ENCODE peak calls at places on chromosomes 13 and 19, in four cellular contexts. F is caudate nucleus, E is dorsolateral prefrontal cortex, J is AG04450. K is an unnamed sample.

GRCh38 chr13:55576389-55576788 is 1564.3 kb upstream of the PRR20A start:
- DNase-seq in E (no peak), J (no peak), F (no peak), K (no peak)

GRCh38 chr19:34480971-34481821 is at the start of gene WTIP:
- DNase-seq in E (no peak), F (no peak), J (peak; percentile 80), K (no peak)

GRCh38 chr13:54536112-54536511 is 1507.5 kb downstream of the OLFM4 start:
- DNase-seq in F (no peak), J (no peak), E (no peak), K (no peak)

GRCh38 chr13:113121928-113122420 is 625 bp upstream of the F10 start:
- DNase-seq in E (no peak), J (no peak), F (no peak), K (no peak)

GRCh38 chr13:73578251-73578875 is 519.6 kb downstream of the KLF5 start:
- DNase-seq in J (no peak), F (no peak), E (no peak), K (no peak)

GRCh38 chr13:64746845-64747244 is 2483.3 kb downstream of the PCDH9 start:
- DNase-seq in E (no peak), J (no peak), F (no peak), K (no peak)

GRCh38 chr19:50817941-50818858 is 5.4 kb downstream of the KLK1 start:
- DNase-seq in E (no peak), J (no peak), F (no peak), K (no peak)

GRCh38 chr13:76790519-76791289 is 95.5 kb downstream of the KCTD12 start:
- DNase-seq in E (no peak), J (no peak), F (no peak), K (no peak)

GRCh38 chr13:110624766-110625756 is 9.7 kb downstream of the NAXD start:
- DNase-seq in J (no peak), F (no peak), E (no peak), K (no peak)

GRCh38 chr13:104256701-104257100 is 1190.5 kb upstream of the SLC10A2 start:
- DNase-seq in E (no peak), F (no peak), J (no peak), K (no peak)

GRCh38 chr19:49064768-49065611 is at the start of gene NTF4:
- DNase-seq in E (no peak), J (no peak), F (no peak), K (no peak)

GRCh38 chr19:30999726-31000125 is 349.5 kb downstream of the TSHZ3 start:
- DNase-seq in E (no peak), F (no peak), J (no peak), K (no peak)

GRCh38 chr13:82636119-82636518 is 1246.2 kb downstream of the SLITRK1 start:
- DNase-seq in F (no peak), E (no peak), J (no peak), K (no peak)

GRCh38 chr13:111204438-111205177 is 89.5 kb downstream of the ARHGEF7 start:
- DNase-seq in J (peak; percentile 55), F (peak; percentile 44), E (no peak), K (no peak)

GRCh38 chr19:9850235-9850959 is 15.3 kb downstream of the PIN1 start:
- DNase-seq in F (no peak), J (no peak), E (no peak), K (no peak)

GRCh38 chr13:20190481-20191310 is 2.0 kb downstream of the GJB2 start:
- DNase-seq in E (no peak), J (peak; percentile 39), F (no peak), K (no peak)

GRCh38 chr13:54162069-54162468 is 1133.5 kb downstream of the OLFM4 start:
- DNase-seq in J (no peak), F (no peak), E (no peak), K (no peak)

GRCh38 chr13:23175920-23176319 is 4.9 kb upstream of the SGCG start:
- DNase-seq in E (no peak), F (no peak), J (no peak), K (no peak)

GRCh38 chr19:11031421-11032070 is 57.7 kb upstream of the LDLR start:
- DNase-seq in J (no peak), F (no peak), E (no peak), K (no peak)

GRCh38 chr19:12333162-12334159 is at the start of gene ZNF563:
- DNase-seq in E (peak; percentile 97), F (peak; percentile 99), J (peak; percentile 72), K (peak; percentile 95)

GRCh38 chr19:12330340-12330739 is 3.1 kb downstream of the ZNF563 start:
- DNase-seq in E (no peak), J (no peak), F (no peak), K (no peak)

GRCh38 chr19:12325690-12326089 is 7.7 kb downstream of the ZNF563 start:
- DNase-seq in F (no peak), E (no peak), J (no peak), K (no peak)

GRCh38 chr19:12331211-12331941 is 2.1 kb downstream of the ZNF563 start:
- DNase-seq in J (no peak), E (no peak), F (no peak), K (no peak)
- H3K27ac ChIP-seq in J (no peak overlapping the region), E (no peak overlapping the region), F (no peak overlapping the region), K (no peak overlapping the region)

DNA sequence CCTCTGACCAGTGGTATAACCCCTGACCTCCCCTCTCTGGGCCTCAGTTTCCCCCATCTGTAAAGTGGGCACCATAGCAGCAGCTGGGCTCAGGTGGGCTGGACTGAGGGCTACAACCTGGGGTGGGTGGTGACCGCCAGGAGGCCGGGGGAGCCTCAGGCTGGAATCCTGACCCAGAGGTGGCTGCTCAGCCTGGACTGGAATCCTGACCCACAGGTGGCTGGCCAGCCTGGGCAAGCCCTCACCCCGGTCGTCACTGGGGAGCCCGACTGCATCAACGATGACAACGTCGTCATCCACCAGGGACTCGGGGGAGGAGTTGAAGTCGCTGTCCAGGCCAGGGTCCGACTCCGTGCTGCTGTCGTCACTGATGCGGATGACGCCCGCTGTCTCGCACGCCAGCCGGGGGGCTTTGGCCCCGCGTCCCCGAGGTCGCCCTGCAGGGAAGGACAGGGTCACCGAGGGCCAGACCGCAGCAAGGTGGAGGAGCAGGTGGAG is 10.2 kb downstream of the GPX4 start:
- DNase-seq in E (no peak), J (no peak), F (no peak), K (no peak)
- H3K27ac ChIP-seq in E (peak overlapping the region; percentile 94), J (peak overlapping the region; percentile 88), F (peak overlapping the region; percentile 93), K (peak overlapping the region; percentile 86)

GRCh38 chr13:38900188-38900587 is 90.4 kb downstream of the STOML3 start:
- DNase-seq in F (no peak), J (no peak), E (no peak), K (peak; percentile 9)
- H3K27ac ChIP-seq in F (no peak overlapping the region), J (no peak overlapping the region), E (no peak overlapping the region), K (no peak overlapping the region)

GRCh38 chr13:61180245-61180644 is 235.4 kb downstream of the PCDH20 start:
- DNase-seq in F (no peak), E (no peak), J (no peak), K (no peak)
- H3K27ac ChIP-seq in F (no peak overlapping the region), E (no peak overlapping the region), J (no peak overlapping the region), K (no peak overlapping the region)

GRCh38 chr19:45771331-45771933 is 2.4 kb upstream of the SIX5 start:
- DNase-seq in E (no peak), J (no peak), F (no peak), K (no peak)
- H3K27ac ChIP-seq in E (peak overlapping the region; percentile 96), J (no peak overlapping the region), F (peak overlapping the region; percentile 92), K (peak overlapping the region; percentile 91)

GRCh38 chr19:35960432-35960972 is 24.3 kb downstream of the LRFN3 start:
- DNase-seq in F (no peak), J (no peak), E (no peak), K (no peak)
- H3K27ac ChIP-seq in F (no peak overlapping the region), J (no peak overlapping the region), E (no peak overlapping the region), K (no peak overlapping the region)

GRCh38 chr19:4371898-4372629 is 28.3 kb downstream of the SH3GL1 start:
- DNase-seq in E (no peak), J (no peak), F (peak; percentile 19), K (no peak)

GRCh38 chr19:4370418-4371041 is 27.2 kb downstream of the MPND start:
- DNase-seq in F (no peak), E (no peak), J (no peak), K (no peak)

GRCh38 chr19:4369888-4370260 is 26.5 kb downstream of the MPND start:
- DNase-seq in J (no peak), E (no peak), F (peak; percentile 32), K (peak; percentile 53)

GRCh38 chr19:4372630-4373367 is 27.5 kb downstream of the SH3GL1 start:
- DNase-seq in E (no peak), J (no peak), F (no peak), K (no peak)

GRCh38 chr19:4371209-4371897 is 28.0 kb downstream of the MPND start:
- DNase-seq in E (no peak), F (no peak), J (no peak), K (peak; percentile 30)
- H3K27ac ChIP-seq in E (peak overlapping the region; percentile 97), F (no peak overlapping the region), J (no peak overlapping the region), K (peak overlapping the region; percentile 95)

GRCh38 chr13:98571955-98572662 is 4.8 kb downstream of the STK24 start:
- DNase-seq in J (no peak), E (no peak), F (no peak), K (no peak)
- H3K27ac ChIP-seq in J (no peak overlapping the region), E (peak overlapping the region; percentile 71), F (no peak overlapping the region), K (no peak overlapping the region)

K was measured in substantia nigra.